ENCODE peak calls at places on chromosome 1, in seven cellular contexts. One of them, this sample, is unnamed.

GRCh38 chr1:74010206-74010605 is 187.8 kb downstream of the LRRIQ3 start:
- DNase-seq in RWPE2: no peak
- DNase-seq in ovary: no peak
- DNase-seq in body of pancreas: no peak
- DNase-seq in GM23338: peak; percentile 25
- DNase-seq in IMR-90: no peak
- DNase-seq in neural progenitor cell: no peak
- DNase-seq in this sample: no peak

GRCh38 chr1:238980053-238980452 is 406.3 kb upstream of the CHRM3 start:
- DNase-seq in body of pancreas: no peak
- DNase-seq in ovary: no peak
- DNase-seq in neural progenitor cell: no peak
- DNase-seq in GM23338: no peak
- DNase-seq in IMR-90: no peak
- DNase-seq in RWPE2: no peak
- DNase-seq in this sample: no peak

GRCh38 chr1:39737546-39738169 is 1.0 kb upstream of the PPIE start:
- DNase-seq in neural progenitor cell: no peak
- DNase-seq in RWPE2: no peak
- DNase-seq in body of pancreas: no peak
- DNase-seq in IMR-90: peak; percentile 79
- DNase-seq in GM23338: no peak
- DNase-seq in ovary: no peak
- DNase-seq in this sample: peak; percentile 26

GRCh38 chr1:185823471-185823870 is 89.3 kb downstream of the HMCN1 start:
- DNase-seq in body of pancreas: no peak
- DNase-seq in IMR-90: peak; percentile 61
- DNase-seq in RWPE2: no peak
- DNase-seq in GM23338: no peak
- DNase-seq in neural progenitor cell: no peak
- DNase-seq in ovary: no peak
- DNase-seq in this sample: peak; percentile 38

GRCh38 chr1:9909222-9910046 is 635 bp downstream of the CTNNBIP1 start:
- DNase-seq in GM23338: peak; percentile 52
- DNase-seq in IMR-90: no peak
- DNase-seq in neural progenitor cell: peak; percentile 30
- DNase-seq in body of pancreas: peak; percentile 46
- DNase-seq in RWPE2: no peak
- DNase-seq in ovary: peak; percentile 31
- DNase-seq in this sample: no peak

GRCh38 chr1:12556368-12556930 is 61.6 kb downstream of the DHRS3 start:
- DNase-seq in IMR-90: peak; percentile 93
- DNase-seq in body of pancreas: no peak
- DNase-seq in GM23338: peak; percentile 49
- DNase-seq in RWPE2: peak; percentile 28
- DNase-seq in neural progenitor cell: peak; percentile 57
- DNase-seq in ovary: peak; percentile 66
- DNase-seq in this sample: peak; percentile 85

GRCh38 chr1:38308780-38309179 is 262.2 kb upstream of the POU3F1 start:
- DNase-seq in GM23338: no peak
- DNase-seq in neural progenitor cell: no peak
- DNase-seq in IMR-90: no peak
- DNase-seq in ovary: no peak
- DNase-seq in RWPE2: no peak
- DNase-seq in body of pancreas: no peak
- DNase-seq in this sample: no peak

GRCh38 chr1:89363638-89364536 is at the start of gene GBP6:
- DNase-seq in ovary: peak; percentile 10
- DNase-seq in neural progenitor cell: peak; percentile 6
- DNase-seq in RWPE2: no peak
- DNase-seq in IMR-90: no peak
- DNase-seq in body of pancreas: no peak
- DNase-seq in GM23338: peak; percentile 38
- DNase-seq in this sample: no peak

GRCh38 chr1:20325844-20326323 is 35.2 kb downstream of the VWA5B1 start:
- DNase-seq in body of pancreas: no peak
- DNase-seq in RWPE2: no peak
- DNase-seq in GM23338: no peak
- DNase-seq in ovary: no peak
- DNase-seq in neural progenitor cell: no peak
- DNase-seq in IMR-90: peak; percentile 30
- DNase-seq in this sample: no peak

GRCh38 chr1:43776043-43776761 is 68.9 kb downstream of the ST3GAL3 start:
- DNase-seq in RWPE2: no peak
- DNase-seq in IMR-90: peak; percentile 89
- DNase-seq in ovary: no peak
- DNase-seq in GM23338: no peak
- DNase-seq in body of pancreas: no peak
- DNase-seq in neural progenitor cell: no peak
- DNase-seq in this sample: peak; percentile 71

GRCh38 chr1:80059940-80060339 is 1053.4 kb upstream of the ADGRL4 start:
- DNase-seq in body of pancreas: no peak
- DNase-seq in neural progenitor cell: no peak
- DNase-seq in RWPE2: no peak
- DNase-seq in ovary: no peak
- DNase-seq in GM23338: no peak
- DNase-seq in IMR-90: no peak
- DNase-seq in this sample: no peak

GRCh38 chr1:3745590-3746381 is 6.5 kb upstream of the CCDC27 start:
- DNase-seq in ovary: no peak
- DNase-seq in neural progenitor cell: no peak
- DNase-seq in RWPE2: peak; percentile 62
- DNase-seq in GM23338: no peak
- DNase-seq in IMR-90: peak; percentile 5
- DNase-seq in body of pancreas: no peak
- DNase-seq in this sample: no peak

GRCh38 chr1:7940745-7941436 is at the start of gene TNFRSF9:
- DNase-seq in body of pancreas: no peak
- DNase-seq in GM23338: no peak
- DNase-seq in ovary: no peak
- DNase-seq in IMR-90: peak; percentile 54
- DNase-seq in neural progenitor cell: no peak
- DNase-seq in RWPE2: no peak
- DNase-seq in this sample: no peak

GRCh38 chr1:96487404-96487803 is 234.2 kb upstream of the PTBP2 start:
- DNase-seq in ovary: no peak
- DNase-seq in GM23338: no peak
- DNase-seq in IMR-90: peak; percentile 17
- DNase-seq in RWPE2: no peak
- DNase-seq in body of pancreas: no peak
- DNase-seq in neural progenitor cell: no peak
- DNase-seq in this sample: peak; percentile 64

GRCh38 chr1:200967693-200968468 is 55.6 kb downstream of the KIF21B start:
- DNase-seq in GM23338: no peak
- DNase-seq in ovary: no peak
- DNase-seq in RWPE2: no peak
- DNase-seq in body of pancreas: no peak
- DNase-seq in neural progenitor cell: no peak
- DNase-seq in IMR-90: no peak
- DNase-seq in this sample: no peak

GRCh38 chr1:200970771-200971427 is 52.6 kb downstream of the KIF21B start:
- DNase-seq in IMR-90: no peak
- DNase-seq in GM23338: no peak
- DNase-seq in neural progenitor cell: no peak
- DNase-seq in body of pancreas: no peak
- DNase-seq in RWPE2: no peak
- DNase-seq in ovary: no peak
- DNase-seq in this sample: no peak

GRCh38 chr1:200968469-200969410 is 54.8 kb downstream of the KIF21B start:
- DNase-seq in GM23338: no peak
- DNase-seq in body of pancreas: no peak
- DNase-seq in IMR-90: peak; percentile 44
- DNase-seq in ovary: no peak
- DNase-seq in neural progenitor cell: no peak
- DNase-seq in RWPE2: no peak
- DNase-seq in this sample: no peak

GRCh38 chr1:200971428-200971903 is 52.0 kb downstream of the KIF21B start:
- DNase-seq in IMR-90: no peak
- DNase-seq in ovary: no peak
- DNase-seq in RWPE2: no peak
- DNase-seq in GM23338: no peak
- DNase-seq in body of pancreas: no peak
- DNase-seq in neural progenitor cell: no peak
- DNase-seq in this sample: no peak

GRCh38 chr1:200969726-200970521 is 53.6 kb downstream of the KIF21B start:
- DNase-seq in neural progenitor cell: no peak
- DNase-seq in RWPE2: no peak
- DNase-seq in IMR-90: no peak
- DNase-seq in GM23338: peak; percentile 25
- DNase-seq in body of pancreas: no peak
- DNase-seq in ovary: no peak
- DNase-seq in this sample: no peak
- TF ChIP-seq CTCF in neural progenitor cell: no peak
- TF ChIP-seq CTCF in RWPE2: no peak
- TF ChIP-seq CTCF in IMR-90: no peak
- TF ChIP-seq CTCF in GM23338: no peak
- TF ChIP-seq CTCF in body of pancreas: no peak
- TF ChIP-seq CTCF in ovary: no peak
- TF ChIP-seq CTCF in this sample: no peak

DNA sequence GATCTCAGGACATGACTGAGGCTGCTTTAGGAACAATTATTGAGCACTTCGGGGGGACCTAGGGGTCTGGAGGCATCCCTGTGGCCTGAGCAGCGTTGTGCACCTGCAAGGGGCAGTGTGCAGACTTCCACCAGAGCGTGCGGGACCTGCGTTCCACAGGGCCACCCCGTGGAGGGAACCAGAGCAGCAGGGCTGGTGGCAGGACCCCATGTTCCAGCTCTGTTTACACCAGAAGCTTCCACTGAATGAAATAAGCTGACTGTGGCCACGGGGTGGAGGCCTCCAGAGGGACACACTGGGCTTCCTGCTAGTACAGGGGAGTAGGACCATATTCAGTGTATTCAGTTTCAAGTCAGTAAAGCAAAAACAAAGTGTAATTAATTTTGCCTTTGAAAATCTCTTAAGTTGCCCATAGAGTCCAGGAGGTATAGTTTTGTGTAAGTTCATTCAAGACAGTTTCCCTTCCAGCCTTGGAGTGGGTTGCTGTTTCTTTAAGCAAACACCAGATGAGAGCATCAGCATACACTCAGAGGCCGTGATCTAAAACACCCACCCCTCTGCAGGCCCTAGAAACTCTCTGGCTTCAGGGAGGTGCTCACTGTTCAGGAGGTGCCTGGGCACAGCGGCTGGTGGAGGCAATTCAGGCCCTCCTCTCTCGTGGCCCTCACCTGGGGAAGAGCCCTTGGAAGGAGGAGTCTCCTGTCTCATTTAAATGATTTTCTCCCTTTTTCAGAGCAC is 16.6 kb downstream of the SLC1A7 start:
- DNase-seq in neural progenitor cell: no peak
- DNase-seq in body of pancreas: no peak
- DNase-seq in ovary: no peak
- DNase-seq in GM23338: no peak
- DNase-seq in IMR-90: peak; percentile 48
- DNase-seq in RWPE2: no peak
- DNase-seq in this sample: peak; percentile 36
- TF ChIP-seq CTCF in neural progenitor cell: no peak
- TF ChIP-seq CTCF in body of pancreas: no peak
- TF ChIP-seq CTCF in ovary: no peak
- TF ChIP-seq CTCF in GM23338: no peak
- TF ChIP-seq CTCF in IMR-90: peak; percentile 19
- TF ChIP-seq CTCF in RWPE2: no peak
- TF ChIP-seq CTCF in this sample: no peak

GRCh38 chr1:78319603-78320002 is 171.2 kb upstream of the PTGFR start:
- DNase-seq in neural progenitor cell: no peak
- DNase-seq in ovary: no peak
- DNase-seq in IMR-90: no peak
- DNase-seq in body of pancreas: no peak
- DNase-seq in GM23338: no peak
- DNase-seq in RWPE2: no peak
- DNase-seq in this sample: no peak

GRCh38 chr1:78323311-78323710 is 167.5 kb upstream of the PTGFR start:
- DNase-seq in RWPE2: no peak
- DNase-seq in IMR-90: peak; percentile 13
- DNase-seq in neural progenitor cell: no peak
- DNase-seq in ovary: no peak
- DNase-seq in body of pancreas: no peak
- DNase-seq in GM23338: no peak
- DNase-seq in this sample: peak; percentile 37

GRCh38 chr1:78329475-78329874 is 161.3 kb upstream of the PTGFR start:
- DNase-seq in body of pancreas: no peak
- DNase-seq in RWPE2: no peak
- DNase-seq in GM23338: no peak
- DNase-seq in ovary: no peak
- DNase-seq in neural progenitor cell: no peak
- DNase-seq in IMR-90: no peak
- DNase-seq in this sample: no peak

GRCh38 chr1:78325293-78325692 is 165.5 kb upstream of the PTGFR start:
- DNase-seq in body of pancreas: no peak
- DNase-seq in RWPE2: no peak
- DNase-seq in GM23338: peak; percentile 19
- DNase-seq in IMR-90: no peak
- DNase-seq in ovary: no peak
- DNase-seq in neural progenitor cell: no peak
- DNase-seq in this sample: no peak
- TF ChIP-seq CTCF in body of pancreas: no peak
- TF ChIP-seq CTCF in RWPE2: no peak
- TF ChIP-seq CTCF in GM23338: peak; percentile 34
- TF ChIP-seq CTCF in IMR-90: no peak
- TF ChIP-seq CTCF in ovary: no peak
- TF ChIP-seq CTCF in neural progenitor cell: no peak
- TF ChIP-seq CTCF in this sample: no peak

GRCh38 chr1:178364782-178365181 is 132.0 kb downstream of the CLEC20A start:
- DNase-seq in body of pancreas: no peak
- DNase-seq in GM23338: no peak
- DNase-seq in neural progenitor cell: no peak
- DNase-seq in RWPE2: no peak
- DNase-seq in IMR-90: no peak
- DNase-seq in ovary: no peak
- DNase-seq in this sample: no peak

GRCh38 chr1:178360421-178360820 is 136.3 kb downstream of the CLEC20A start:
- DNase-seq in GM23338: no peak
- DNase-seq in ovary: no peak
- DNase-seq in IMR-90: no peak
- DNase-seq in body of pancreas: no peak
- DNase-seq in RWPE2: no peak
- DNase-seq in neural progenitor cell: no peak
- DNase-seq in this sample: no peak

GRCh38 chr1:178362784-178363183 is 134.0 kb downstream of the CLEC20A start:
- DNase-seq in body of pancreas: no peak
- DNase-seq in neural progenitor cell: no peak
- DNase-seq in GM23338: no peak
- DNase-seq in IMR-90: peak; percentile 89
- DNase-seq in ovary: no peak
- DNase-seq in RWPE2: no peak
- DNase-seq in this sample: peak; percentile 59

GRCh38 chr1:178367151-178367550 is 129.6 kb downstream of the CLEC20A start:
- DNase-seq in IMR-90: no peak
- DNase-seq in neural progenitor cell: no peak
- DNase-seq in body of pancreas: no peak
- DNase-seq in RWPE2: no peak
- DNase-seq in GM23338: no peak
- DNase-seq in ovary: no peak
- DNase-seq in this sample: no peak

DNA sequence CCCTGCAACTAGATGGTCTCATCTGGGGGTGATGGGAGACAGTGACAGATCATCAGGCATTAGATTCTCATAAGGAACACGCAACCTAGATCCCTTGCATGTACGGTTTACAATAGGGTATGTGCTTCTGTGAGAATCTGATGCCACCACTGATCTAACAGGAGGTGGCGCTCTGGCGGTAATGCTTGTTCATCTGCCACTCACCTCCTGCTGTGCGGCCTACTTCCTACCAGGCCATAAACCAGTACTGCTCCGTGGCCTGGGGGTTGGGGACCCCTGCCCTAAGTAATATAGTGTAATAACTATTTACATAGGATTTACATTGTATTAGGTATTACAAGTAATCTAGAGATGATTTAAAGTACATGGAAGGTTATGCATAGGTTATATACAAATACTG is 134.9 kb downstream of the CLEC20A start:
- DNase-seq in IMR-90: no peak
- DNase-seq in GM23338: peak; percentile 57
- DNase-seq in RWPE2: no peak
- DNase-seq in body of pancreas: no peak
- DNase-seq in neural progenitor cell: no peak
- DNase-seq in ovary: no peak
- DNase-seq in this sample: no peak
- TF ChIP-seq CTCF in IMR-90: no peak
- TF ChIP-seq CTCF in GM23338: peak; percentile 46
- TF ChIP-seq CTCF in RWPE2: no peak
- TF ChIP-seq CTCF in body of pancreas: no peak
- TF ChIP-seq CTCF in neural progenitor cell: no peak
- TF ChIP-seq CTCF in ovary: no peak
- TF ChIP-seq CTCF in this sample: no peak

This sample was measured in foreskin fibroblast.